ENCODE peak calls at places on chromosomes 1 and 21, in eight cellular contexts. R is esophagus muscularis mucosa; L is tibial artery; O is cardiac fibroblast; I is fibroblast of pulmonary artery; H is naive thymus-derived CD4-positive, alpha-beta T cell; F is choroid plexus epithelial cell; P is fibroblast of mammary gland. Y is an unnamed sample.

GRCh38 chr21:37225440-37225839 is 41.7 kb downstream of the VPS26C start:
- DNase-seq in R (no peak), L (no peak), O (no peak), I (no peak), H (peak; percentile 38), F (no peak), P (no peak), Y (no peak)

GRCh38 chr1:181216571-181216994 is 128.1 kb downstream of the IER5 start:
- DNase-seq in R (no peak), L (no peak), O (no peak), I (no peak), H (no peak), F (no peak), P (no peak), Y (no peak)

GRCh38 chr1:206955476-206956312 is 9.4 kb upstream of the PIGR start:
- DNase-seq in R (no peak), L (no peak), O (peak; percentile 31), I (no peak), H (no peak), F (no peak), P (peak; percentile 60), Y (no peak)

GRCh38 chr1:164673584-164674214 is 114.7 kb downstream of the PBX1 start:
- DNase-seq in R (no peak), L (no peak), O (no peak), I (no peak), H (no peak), F (no peak), P (no peak), Y (no peak)

GRCh38 chr1:9242338-9242969 is 7.9 kb downstream of the H6PD start:
- DNase-seq in R (peak; percentile 94), L (peak; percentile 94), O (peak; percentile 90), I (peak; percentile 82), H (no peak), F (peak; percentile 65), P (peak; percentile 68), Y (peak; percentile 32)

GRCh38 chr1:22709891-22710687 is 550 bp upstream of the EPHB2 start:
- DNase-seq in R (no peak), L (no peak), O (peak; percentile 84), I (peak; percentile 78), H (no peak), F (peak; percentile 77), P (peak; percentile 58), Y (peak; percentile 86)

GRCh38 chr1:89826594-89826993 is 5.8 kb downstream of the LRRC8D start:
- DNase-seq in R (no peak), L (no peak), O (no peak), I (no peak), H (no peak), F (no peak), P (no peak), Y (no peak)

GRCh38 chr1:50735443-50735842 is 224.6 kb downstream of the FAF1 start:
- DNase-seq in R (no peak), L (no peak), O (peak; percentile 58), I (peak; percentile 56), H (no peak), F (peak; percentile 60), P (peak; percentile 44), Y (peak; percentile 2)

GRCh38 chr1:161013591-161014513 is 7.1 kb downstream of the F11R start:
- DNase-seq in R (no peak), L (peak; percentile 83), O (peak; percentile 98), I (peak; percentile 97), H (peak; percentile 49), F (peak; percentile 94), P (peak; percentile 29), Y (peak; percentile 54)

GRCh38 chr1:31102501-31102950 is 37.0 kb upstream of the PUM1 start:
- DNase-seq in R (no peak), L (no peak), O (peak; percentile 81), I (peak; percentile 90), H (no peak), F (peak; percentile 68), P (peak; percentile 73), Y (peak; percentile 81)

GRCh38 chr1:95018602-95019369 is 54.0 kb downstream of the ALG14 start:
- DNase-seq in R (peak; percentile 14), L (no peak), O (peak; percentile 24), I (peak; percentile 29), H (no peak), F (peak; percentile 38), P (peak; percentile 58), Y (no peak)

GRCh38 chr1:69700770-69701169 is 133.0 kb downstream of the LRRC7 start:
- DNase-seq in R (no peak), L (no peak), O (peak; percentile 19), I (peak; percentile 34), H (no peak), F (peak; percentile 39), P (peak; percentile 6), Y (no peak)

GRCh38 chr1:175146535-175147213 is 45.9 kb downstream of the KIAA0040 start:
- DNase-seq in R (no peak), L (no peak), O (peak; percentile 63), I (peak; percentile 60), H (peak; percentile 61), F (peak; percentile 64), P (peak; percentile 48), Y (peak; percentile 17)

GRCh38 chr1:240562779-240563178 is 49.2 kb downstream of the GREM2 start:
- DNase-seq in R (no peak), L (no peak), O (no peak), I (no peak), H (no peak), F (no peak), P (no peak), Y (no peak)

GRCh38 chr1:217617120-217617519 is 13.8 kb downstream of the GPATCH2 start:
- DNase-seq in R (no peak), L (no peak), O (no peak), I (no peak), H (no peak), F (no peak), P (no peak), Y (no peak)

GRCh38 chr1:174700775-174701174 is 253.0 kb downstream of the GPR52 start:
- DNase-seq in R (no peak), L (no peak), O (no peak), I (no peak), H (no peak), F (no peak), P (peak; percentile 65), Y (peak; percentile 56)

GRCh38 chr1:169085911-169086310 is 20.6 kb upstream of the ATP1B1 start:
- DNase-seq in R (peak; percentile 66), L (no peak), O (no peak), I (no peak), H (no peak), F (no peak), P (no peak), Y (no peak)

GRCh38 chr1:111204211-111204883 is 3.9 kb upstream of the DENND2D start:
- DNase-seq in R (no peak), L (peak; percentile 71), O (no peak), I (no peak), H (peak; percentile 65), F (no peak), P (no peak), Y (peak; percentile 57)

GRCh38 chr1:48471603-48472576 is at the start of gene SPATA6:
- DNase-seq in R (peak; percentile 98), L (peak; percentile 99), O (peak; percentile 98), I (peak; percentile 96), H (peak; percentile 95), F (peak; percentile 97), P (peak; percentile 93), Y (peak; percentile 91)
- H3K4me3 ChIP-seq in R (peak within 1 kb of the TSS; percentile 92), L (peak within 1 kb of the TSS; percentile 88), O (peak within 1 kb of the TSS; percentile 73), I (peak within 1 kb of the TSS; percentile 73), H (peak within 1 kb of the TSS; percentile 82), F (peak within 1 kb of the TSS; percentile 77), P (peak within 1 kb of the TSS; percentile 64), Y (peak within 1 kb of the TSS; percentile 84)

DNA sequence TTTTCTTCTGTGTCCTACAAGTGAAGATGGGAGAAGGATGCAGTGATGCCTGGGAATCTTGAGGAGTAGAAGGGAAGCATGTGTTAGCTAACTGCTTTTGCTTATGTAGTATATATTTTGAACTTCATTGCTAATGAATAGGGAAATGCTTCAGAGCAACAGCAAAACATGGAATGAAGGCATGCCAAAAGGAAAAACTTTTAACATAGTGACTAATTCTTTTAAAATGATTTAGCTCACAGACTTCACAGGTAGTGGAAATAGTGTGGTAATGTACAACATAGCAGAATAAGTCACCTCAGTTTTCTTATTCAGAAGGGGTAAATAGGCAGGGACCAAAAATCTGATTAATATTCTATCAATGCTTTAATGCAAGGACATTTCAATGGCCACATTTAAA is 95.5 kb downstream of the LYPLAL1 start:
- DNase-seq in R (no peak), L (no peak), O (no peak), I (no peak), H (no peak), F (no peak), P (no peak), Y (no peak)
- H3K4me3 ChIP-seq in R (no peak overlapping the region), L (no peak overlapping the region), O (no peak overlapping the region), I (no peak overlapping the region), H (no peak overlapping the region), F (no peak overlapping the region), P (no peak overlapping the region), Y (no peak overlapping the region)

GRCh38 chr1:187626056-187626455 is 797.3 kb downstream of the PLA2G4A start:
- DNase-seq in R (no peak), L (no peak), O (no peak), I (no peak), H (no peak), F (peak; percentile 7), P (no peak), Y (no peak)

GRCh38 chr1:187622545-187622944 is 793.8 kb downstream of the PLA2G4A start:
- DNase-seq in R (no peak), L (no peak), O (no peak), I (no peak), H (no peak), F (no peak), P (no peak), Y (no peak)

GRCh38 chr1:187624812-187625542 is 796.2 kb downstream of the PLA2G4A start:
- DNase-seq in R (no peak), L (no peak), O (peak; percentile 10), I (peak; percentile 31), H (no peak), F (peak; percentile 59), P (peak; percentile 10), Y (no peak)

GRCh38 chr1:187617776-187618175 is 789.0 kb downstream of the PLA2G4A start:
- DNase-seq in R (no peak), L (no peak), O (no peak), I (no peak), H (no peak), F (no peak), P (no peak), Y (no peak)

GRCh38 chr1:187621961-187622360 is 793.2 kb downstream of the PLA2G4A start:
- DNase-seq in R (no peak), L (no peak), O (peak; percentile 1), I (no peak), H (no peak), F (peak; percentile 44), P (no peak), Y (no peak)
- H3K4me3 ChIP-seq in R (no peak overlapping the region), L (no peak overlapping the region), O (no peak overlapping the region), I (no peak overlapping the region), H (no peak overlapping the region), F (no peak overlapping the region), P (no peak overlapping the region), Y (no peak overlapping the region)

DNA sequence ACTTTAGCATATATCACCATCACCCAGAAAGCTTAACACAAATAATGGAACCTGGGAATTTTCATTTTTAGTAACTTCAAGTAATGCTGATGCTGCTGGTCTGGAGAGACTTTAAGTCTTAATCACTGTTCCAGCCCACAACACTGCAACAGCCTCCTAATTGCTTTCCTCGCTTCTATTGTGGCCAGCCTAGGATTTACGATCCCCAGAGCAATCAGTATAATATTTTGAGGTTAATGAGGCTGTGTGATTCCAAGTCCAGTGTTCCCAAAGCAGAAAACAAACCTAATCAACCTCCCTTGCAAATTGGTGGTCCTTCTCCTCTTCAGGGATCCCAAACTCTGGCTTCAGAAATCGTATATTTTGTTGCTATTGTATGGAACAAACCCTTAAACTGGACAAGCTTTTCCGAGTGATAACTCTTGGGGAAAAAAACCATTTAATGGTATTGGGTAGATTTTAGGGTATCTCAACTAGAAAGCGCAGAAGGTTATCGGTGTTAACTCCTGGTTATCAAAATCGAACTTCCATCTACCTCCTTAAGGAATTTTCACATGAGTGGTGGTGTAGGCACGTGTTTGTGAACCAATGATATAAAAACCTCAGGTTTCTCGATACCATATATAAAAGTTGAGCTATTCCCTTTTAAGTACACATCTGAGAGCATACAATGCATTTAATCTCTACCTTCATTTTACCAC is 50.0 kb upstream of the BOLA1 start:
- DNase-seq in R (no peak), L (no peak), O (no peak), I (no peak), H (no peak), F (no peak), P (no peak), Y (no peak)
- H3K4me3 ChIP-seq in R (peak overlapping the region; percentile 62), L (peak overlapping the region; percentile 51), O (peak overlapping the region; percentile 50), I (peak overlapping the region; percentile 75), H (peak overlapping the region; percentile 66), F (peak overlapping the region; percentile 62), P (peak overlapping the region; percentile 63), Y (peak overlapping the region; percentile 74)